ENCODE peak calls at places on chromosome X, in ten cellular contexts. N is tibial artery, T is tibial nerve, X is A673, K is Peyer's patch, P is AG10803, G is A549, Q is lower leg skin, H is IMR-90, F is fibroblast of lung. D is an unnamed sample.

GRCh38 chrX:114712466-114712865 is 128.6 kb downstream of the HTR2C start:
- DNase-seq in K (no peak), N (no peak), H (no peak), X (no peak), G (no peak), P (no peak), F (no peak), T (no peak), Q (no peak), D (no peak)

GRCh38 chrX:94400488-94400887 is 726.5 kb downstream of the FAM133A start:
- DNase-seq in F (no peak), Q (no peak), N (no peak), K (no peak), P (no peak), X (no peak), H (no peak), G (no peak), T (no peak), D (peak)

GRCh38 chrX:132216806-132217202 is 2.4 kb downstream of the RAP2C start:
- DNase-seq in P (peak), N (no peak), K (no peak), T (no peak), H (peak), F (peak), G (peak), X (peak), Q (no peak), D (no peak)

GRCh38 chrX:109629310-109629709 is 4.3 kb upstream of the KCNE5 start:
- DNase-seq in X (peak), H (no peak), N (no peak), K (no peak), T (no peak), P (no peak), Q (no peak), F (no peak), G (no peak), D (no peak)

GRCh38 chrX:150360331-150360730 is 2.8 kb upstream of the MAMLD1 start:
- DNase-seq in N (no peak), K (no peak), Q (no peak), F (no peak), P (no peak), H (no peak), G (no peak), T (no peak), X (no peak), D (no peak)

GRCh38 chrX:115018944-115019343 is 1.5 kb upstream of the IL13RA2 start:
- DNase-seq in T (no peak), N (no peak), G (no peak), K (no peak), Q (no peak), P (peak), F (peak), X (no peak), H (no peak), D (no peak)

GRCh38 chrX:63656871-63657580 is 128.0 kb downstream of the ARHGEF9 start:
- DNase-seq in G (no peak), Q (no peak), P (peak), N (no peak), X (no peak), F (peak), H (peak), T (no peak), K (no peak), D (no peak)

GRCh38 chrX:55490121-55490520 is 473 bp upstream of the USP51 start:
- DNase-seq in F (no peak), Q (no peak), H (no peak), G (no peak), X (no peak), T (no peak), N (no peak), P (no peak), K (no peak), D (no peak)

GRCh38 chrX:52558140-52558539 is 41.3 kb upstream of the XAGE1B start:
- DNase-seq in P (no peak), F (no peak), G (no peak), H (no peak), K (no peak), N (no peak), T (no peak), X (no peak), Q (no peak), D (no peak)

GRCh38 chrX:20204354-20204753 is 62.4 kb downstream of the RPS6KA3 start:
- DNase-seq in H (no peak), N (no peak), K (no peak), T (no peak), Q (no peak), X (no peak), P (no peak), F (no peak), G (no peak), D (no peak)

GRCh38 chrX:130725519-130725918 is 177.5 kb downstream of the ENOX2 start:
- DNase-seq in P (no peak), N (no peak), F (peak), H (no peak), K (no peak), G (no peak), Q (no peak), T (no peak), X (no peak), D (no peak)

GRCh38 chrX:38891641-38892413 is 90.6 kb downstream of the MID1IP1 start:
- DNase-seq in N (no peak), P (peak), Q (no peak), H (peak), X (no peak), F (peak), G (no peak), K (no peak), T (no peak), D (no peak)

GRCh38 chrX:43718081-43718480 is 62.0 kb downstream of the MAOA start:
- DNase-seq in X (no peak), G (no peak), P (no peak), Q (no peak), F (no peak), T (no peak), H (no peak), N (no peak), K (no peak), D (no peak)

GRCh38 chrX:14013074-14013473 is 16.6 kb downstream of the GEMIN8 start:
- DNase-seq in K (no peak), T (no peak), Q (no peak), H (no peak), N (no peak), X (no peak), P (peak), G (no peak), F (no peak), D (no peak)

GRCh38 chrX:5726246-5726645 is 502.4 kb downstream of the NLGN4X start:
- DNase-seq in F (peak), H (no peak), K (no peak), Q (no peak), N (no peak), P (peak), X (peak), G (no peak), T (no peak), D (no peak)

GRCh38 chrX:132810964-132811712 is 147.3 kb downstream of the HS6ST2 start:
- DNase-seq in F (no peak), T (no peak), N (no peak), Q (no peak), X (no peak), H (no peak), P (no peak), G (no peak), K (no peak), D (no peak)

GRCh38 chrX:32116047-32116446 is 1044.2 kb upstream of the FTHL17 start:
- DNase-seq in T (no peak), N (no peak), G (peak), X (peak), Q (no peak), F (no peak), K (no peak), H (no peak), P (no peak), D (no peak)

GRCh38 chrX:55007633-55008032 is 7.5 kb downstream of the APEX2 start:
- DNase-seq in P (peak), X (no peak), H (peak), K (peak), N (no peak), G (peak), F (peak), T (no peak), Q (no peak), D (peak)

GRCh38 chrX:71282514-71283408 is 674 bp upstream of the NONO start:
- DNase-seq in G (peak), H (peak), T (no peak), K (no peak), Q (peak), N (no peak), P (no peak), X (no peak), F (peak), D (peak)

GRCh38 chrX:40933132-40934078 is 151.8 kb upstream of the USP9X start:
- DNase-seq in K (no peak), Q (no peak), F (peak), X (peak), N (no peak), H (peak), P (peak), G (peak), T (no peak), D (no peak)

GRCh38 chrX:113512700-113513395 is 672.2 kb upstream of the AMOT start:
- DNase-seq in H (peak), N (no peak), Q (no peak), G (peak), P (peak), X (peak), K (no peak), F (peak), T (no peak), D (peak)

GRCh38 chrX:16786791-16787735 is 797 bp downstream of the TXLNG start:
- DNase-seq in K (peak), H (no peak), P (no peak), X (no peak), T (no peak), N (peak), G (no peak), Q (peak), F (no peak), D (no peak)

GRCh38 chrX:125694171-125694570 is 374.5 kb downstream of the TEX13C start:
- DNase-seq in P (no peak), X (no peak), T (no peak), N (no peak), F (no peak), K (no peak), H (no peak), G (no peak), Q (no peak), D (no peak)

GRCh38 chrX:152074163-152074562 is 64.2 kb downstream of the MAGEA10 start:
- DNase-seq in H (no peak), K (no peak), P (peak), F (peak), X (no peak), Q (no peak), N (no peak), G (no peak), T (no peak), D (no peak)

GRCh38 chrX:71870337-71871098 is 40.1 kb upstream of the NHSL2 start:
- DNase-seq in T (no peak), G (peak), H (no peak), F (peak), K (no peak), N (no peak), X (peak), P (no peak), Q (no peak), D (no peak)

GRCh38 chrX:112147206-112147605 is 64.6 kb upstream of the TRPC5 start:
- DNase-seq in T (no peak), N (no peak), Q (no peak), F (peak), X (peak), H (peak), P (peak), K (no peak), G (peak), D (no peak)
- TF ChIP-seq CTCF in T (no peak), N (no peak), Q (no peak), F (no peak), X (peak), H (peak), P (peak), K (no peak), G (peak), D (peak)

GRCh38 chrX:101081257-101081656 is 2.6 kb downstream of the TMEM35A start:
- DNase-seq in H (no peak), X (no peak), K (no peak), T (no peak), P (no peak), Q (no peak), N (no peak), G (no peak), F (peak), D (no peak)

GRCh38 chrX:101078716-101079115 is at the start of gene TMEM35A:
- DNase-seq in G (no peak), T (no peak), X (no peak), Q (no peak), N (no peak), K (no peak), P (peak), F (peak), H (peak), D (no peak)

GRCh38 chrX:101080326-101080725 is 1.6 kb downstream of the TMEM35A start:
- DNase-seq in X (no peak), G (no peak), Q (no peak), K (no peak), T (no peak), P (no peak), H (no peak), F (no peak), N (no peak), D (no peak)

GRCh38 chrX:101079223-101079622 is 544 bp downstream of the TMEM35A start:
- DNase-seq in K (no peak), F (peak), N (no peak), Q (no peak), P (no peak), T (no peak), X (no peak), H (peak), G (no peak), D (no peak)

GRCh38 chrX:101079736-101080135 is 1.1 kb downstream of the TMEM35A start:
- DNase-seq in Q (no peak), H (no peak), K (no peak), F (no peak), X (no peak), N (no peak), G (no peak), P (no peak), T (no peak), D (no peak)
- H3K4me3 ChIP-seq in Q (no peak), H (peak), K (no peak), F (peak), X (no peak), N (peak), G (no peak), P (peak), T (peak), D (no peak)

GRCh38 chrX:8237718-8238117 is 66.7 kb upstream of the VCX2 start:
- DNase-seq in K (no peak), P (no peak), T (no peak), F (no peak), N (no peak), Q (no peak), X (no peak), G (no peak), H (no peak), D (no peak)
- TF ChIP-seq CTCF in K (no peak), P (no peak), T (no peak), F (no peak), N (no peak), Q (no peak), X (no peak), G (no peak), H (no peak), D (no peak)

GRCh38 chrX:100696699-100697351 is 35.1 kb downstream of the SYTL4 start:
- DNase-seq in H (no peak), T (no peak), N (no peak), X (no peak), G (no peak), K (no peak), F (no peak), Q (no peak), P (no peak), D (no peak)

GRCh38 chrX:100695991-100696390 is 35.9 kb downstream of the SYTL4 start:
- DNase-seq in G (peak), N (no peak), X (no peak), Q (no peak), T (no peak), P (no peak), H (peak), K (no peak), F (peak), D (no peak)

GRCh38 chrX:100700809-100701208 is 31.1 kb downstream of the SYTL4 start:
- DNase-seq in G (no peak), P (no peak), K (no peak), F (no peak), N (no peak), H (no peak), X (no peak), Q (no peak), T (no peak), D (no peak)

DNA sequence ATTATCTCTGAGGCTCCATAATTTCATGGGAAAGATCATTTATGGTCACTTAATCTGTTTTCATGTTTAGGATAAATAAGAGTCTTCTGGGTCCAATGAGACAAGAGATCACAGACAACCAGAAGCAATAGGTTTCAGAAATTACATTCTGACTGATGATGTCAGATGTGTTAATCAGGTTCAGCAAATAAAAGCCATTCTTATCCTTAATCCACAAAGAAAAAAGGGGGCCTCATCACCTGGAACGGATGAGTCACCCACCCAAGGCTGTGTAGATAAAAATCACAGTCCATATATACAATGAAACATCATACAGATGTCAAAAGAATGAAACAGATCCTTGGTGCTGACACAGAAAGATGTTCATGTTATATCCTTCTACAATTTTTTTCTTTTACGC is 36.6 kb downstream of the SYTL4 start:
- DNase-seq in K (no peak), G (no peak), F (no peak), T (no peak), X (no peak), P (no peak), Q (no peak), H (no peak), N (no peak), D (no peak)
- H3K4me3 ChIP-seq in K (no peak), G (no peak), F (no peak), T (no peak), X (no peak), P (no peak), Q (no peak), H (no peak), N (no peak), D (no peak)